ENCODE peak calls at places on chromosomes 5 and 9, in nine cellular contexts. H is GM04504; M is COR-L47; C is stomach; E is lung microvascular endothelial cell; T is activated CD4-positive, CD25-positive, alpha-beta regulatory T cell treated with anti-CD3 and anti-CD28 coated beads, Interleukin-2, amount 50 U/mL, for 72 hours; U is NCI-H1417; P is T-cell; G is fibroblast of mammary gland. N is an unnamed sample.

GRCh38 chr9:37191403-37192089 is 71.2 kb downstream of the ZCCHC7 start:
- DNase-seq in H (no peak), M (no peak), C (no peak), E (no peak), T (no peak), U (no peak), P (no peak), G (no peak), N (no peak)

GRCh38 chr5:139702548-139702947 is 54.4 kb downstream of the CXXC5 start:
- DNase-seq in H (no peak), M (no peak), C (no peak), E (no peak), T (no peak), U (no peak), P (no peak), G (no peak), N (no peak)

GRCh38 chr9:126599047-126599650 is 14.6 kb upstream of the LMX1B start:
- DNase-seq in H (no peak), M (no peak), C (no peak), E (no peak), T (no peak), U (no peak), P (no peak), G (no peak), N (no peak)

GRCh38 chr5:74630387-74631087 is 10.0 kb downstream of the ENC1 start:
- DNase-seq in H (peak), M (no peak), C (no peak), E (no peak), T (no peak), U (no peak), P (peak), G (peak), N (peak)

GRCh38 chr5:135229679-135230132 is 169.3 kb downstream of the MACROH2A1 start:
- DNase-seq in H (no peak), M (no peak), C (no peak), E (no peak), T (no peak), U (no peak), P (no peak), G (no peak), N (peak)

GRCh38 chr9:122168356-122168755 is 8.6 kb downstream of the MORN5 start:
- DNase-seq in H (no peak), M (no peak), C (no peak), E (peak), T (no peak), U (no peak), P (no peak), G (peak), N (no peak)

GRCh38 chr5:132225165-132226032 is 2.3 kb downstream of the P4HA2 start:
- DNase-seq in H (peak), M (peak), C (peak), E (no peak), T (no peak), U (peak), P (no peak), G (peak), N (peak)

GRCh38 chr9:137428841-137429545 is 5.8 kb downstream of the NOXA1 start:
- DNase-seq in H (no peak), M (peak), C (peak), E (no peak), T (no peak), U (no peak), P (no peak), G (no peak), N (no peak)

GRCh38 chr9:14278291-14278721 is 35.6 kb downstream of the NFIB start:
- DNase-seq in H (peak), M (peak), C (no peak), E (no peak), T (no peak), U (no peak), P (no peak), G (peak), N (peak)

GRCh38 chr5:74182603-74183002 is 457.9 kb downstream of the ENC1 start:
- DNase-seq in H (no peak), M (no peak), C (no peak), E (no peak), T (no peak), U (no peak), P (no peak), G (no peak), N (no peak)

GRCh38 chr5:76402251-76402879 is 720 bp upstream of the IQGAP2 start:
- DNase-seq in H (no peak), M (no peak), C (peak), E (peak), T (peak), U (no peak), P (peak), G (no peak), N (peak)

GRCh38 chr9:80842976-80843506 is 846.3 kb downstream of the TLE1 start:
- DNase-seq in H (no peak), M (no peak), C (no peak), E (no peak), T (no peak), U (no peak), P (no peak), G (no peak), N (no peak)

N was measured in renal cortical epithelial cell.